ENCODE peak calls at places on chromosome 3, in six cellular contexts. One of them, this sample, is unnamed.

GRCh38 chr3:177622520-177622919 is 425.2 kb upstream of the TBL1XR1 start:
- DNase-seq in B cell: no peak
- DNase-seq in HCT116: no peak
- DNase-seq in cardiac fibroblast: no peak
- DNase-seq in neural crest cell: no peak
- DNase-seq in IMR-90: no peak
- DNase-seq in this sample: no peak

GRCh38 chr3:110307065-110307809 is 764.4 kb upstream of the NECTIN3 start:
- DNase-seq in neural crest cell: no peak
- DNase-seq in B cell: no peak
- DNase-seq in HCT116: no peak
- DNase-seq in cardiac fibroblast: no peak
- DNase-seq in IMR-90: peak; percentile 85
- DNase-seq in this sample: no peak

GRCh38 chr3:123678108-123678511 is 93.3 kb upstream of the HACD2 start:
- DNase-seq in B cell: no peak
- DNase-seq in neural crest cell: no peak
- DNase-seq in IMR-90: peak; percentile 97
- DNase-seq in HCT116: no peak
- DNase-seq in cardiac fibroblast: peak; percentile 61
- DNase-seq in this sample: no peak

GRCh38 chr3:36904641-36905040 is 40.2 kb downstream of the TRANK1 start:
- DNase-seq in HCT116: no peak
- DNase-seq in B cell: no peak
- DNase-seq in neural crest cell: no peak
- DNase-seq in cardiac fibroblast: peak; percentile 49
- DNase-seq in IMR-90: peak; percentile 36
- DNase-seq in this sample: no peak

GRCh38 chr3:48411606-48412374 is 18.1 kb downstream of the PLXNB1 start:
- DNase-seq in cardiac fibroblast: no peak
- DNase-seq in IMR-90: no peak
- DNase-seq in HCT116: no peak
- DNase-seq in B cell: no peak
- DNase-seq in neural crest cell: no peak
- DNase-seq in this sample: peak; percentile 1

GRCh38 chr3:147449669-147450068 is 40.5 kb downstream of the ZIC1 start:
- DNase-seq in IMR-90: no peak
- DNase-seq in neural crest cell: no peak
- DNase-seq in HCT116: no peak
- DNase-seq in B cell: no peak
- DNase-seq in cardiac fibroblast: no peak
- DNase-seq in this sample: no peak

GRCh38 chr3:47410801-47411646 is 30.2 kb downstream of the PTPN23 start:
- DNase-seq in cardiac fibroblast: no peak
- DNase-seq in neural crest cell: no peak
- DNase-seq in B cell: no peak
- DNase-seq in IMR-90: no peak
- DNase-seq in HCT116: no peak
- DNase-seq in this sample: no peak

GRCh38 chr3:72744330-72744729 is 103.9 kb downstream of the SHQ1 start:
- DNase-seq in IMR-90: no peak
- DNase-seq in B cell: no peak
- DNase-seq in neural crest cell: no peak
- DNase-seq in HCT116: no peak
- DNase-seq in cardiac fibroblast: no peak
- DNase-seq in this sample: no peak

GRCh38 chr3:27633224-27633545 is 88.9 kb downstream of the EOMES start:
- DNase-seq in HCT116: no peak
- DNase-seq in IMR-90: peak; percentile 36
- DNase-seq in B cell: peak; percentile 46
- DNase-seq in cardiac fibroblast: peak; percentile 54
- DNase-seq in neural crest cell: no peak
- DNase-seq in this sample: no peak

GRCh38 chr3:102676424-102676823 is 241.6 kb downstream of the ZPLD1 start:
- DNase-seq in B cell: no peak
- DNase-seq in neural crest cell: no peak
- DNase-seq in cardiac fibroblast: no peak
- DNase-seq in IMR-90: no peak
- DNase-seq in HCT116: no peak
- DNase-seq in this sample: no peak

GRCh38 chr3:175208316-175208715 is 349.2 kb downstream of the NAALADL2 start:
- DNase-seq in cardiac fibroblast: peak; percentile 44
- DNase-seq in HCT116: no peak
- DNase-seq in B cell: no peak
- DNase-seq in IMR-90: peak; percentile 48
- DNase-seq in neural crest cell: no peak
- DNase-seq in this sample: no peak

GRCh38 chr3:48016336-48016973 is at the start of gene MAP4:
- DNase-seq in B cell: no peak
- DNase-seq in HCT116: no peak
- DNase-seq in neural crest cell: no peak
- DNase-seq in cardiac fibroblast: peak; percentile 56
- DNase-seq in IMR-90: peak; percentile 34
- DNase-seq in this sample: no peak

GRCh38 chr3:13770390-13771169 is 109.3 kb downstream of the WNT7A start:
- DNase-seq in cardiac fibroblast: no peak
- DNase-seq in HCT116: no peak
- DNase-seq in neural crest cell: no peak
- DNase-seq in B cell: no peak
- DNase-seq in IMR-90: no peak
- DNase-seq in this sample: no peak

GRCh38 chr3:125440559-125440955 is 65.4 kb upstream of the ZNF148 start:
- DNase-seq in HCT116: no peak
- DNase-seq in IMR-90: no peak
- DNase-seq in B cell: no peak
- DNase-seq in cardiac fibroblast: no peak
- DNase-seq in neural crest cell: no peak
- DNase-seq in this sample: no peak

GRCh38 chr3:131053021-131053420 is 26.3 kb downstream of the NEK11 start:
- DNase-seq in cardiac fibroblast: peak; percentile 54
- DNase-seq in B cell: no peak
- DNase-seq in HCT116: no peak
- DNase-seq in neural crest cell: no peak
- DNase-seq in IMR-90: peak; percentile 1
- DNase-seq in this sample: no peak
- TF ChIP-seq CTCF in cardiac fibroblast: peak; percentile 42
- TF ChIP-seq CTCF in B cell: no peak
- TF ChIP-seq CTCF in HCT116: no peak
- TF ChIP-seq CTCF in neural crest cell: peak; percentile 51
- TF ChIP-seq CTCF in IMR-90: peak; percentile 35
- TF ChIP-seq CTCF in this sample: peak; percentile 18

DNA sequence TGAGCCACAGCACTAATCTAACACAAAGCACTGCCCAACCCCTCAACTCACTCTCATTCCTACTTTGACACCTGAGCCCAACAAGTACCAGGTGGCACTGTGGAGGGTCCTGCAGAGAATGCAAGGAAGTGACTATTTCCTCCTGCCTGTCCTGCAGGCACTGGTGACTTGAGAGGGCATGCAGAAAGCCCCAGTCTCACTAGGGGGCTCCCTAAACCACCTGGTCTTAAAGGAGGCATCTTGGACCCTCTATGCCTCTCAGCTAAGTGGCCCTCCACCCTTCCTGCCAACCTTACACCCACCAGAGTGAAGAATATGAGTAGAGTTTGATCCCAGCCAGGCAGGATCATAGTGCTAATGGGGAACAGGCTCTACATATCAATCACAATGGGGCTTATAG is 15.2 kb downstream of the TRAIP start:
- DNase-seq in neural crest cell: peak; percentile 30
- DNase-seq in IMR-90: no peak
- DNase-seq in HCT116: peak; percentile 33
- DNase-seq in B cell: no peak
- DNase-seq in cardiac fibroblast: peak; percentile 39
- DNase-seq in this sample: peak; percentile 60
- TF ChIP-seq CTCF in neural crest cell: peak; percentile 43
- TF ChIP-seq CTCF in IMR-90: peak; percentile 35
- TF ChIP-seq CTCF in HCT116: peak; percentile 69
- TF ChIP-seq CTCF in B cell: no peak
- TF ChIP-seq CTCF in cardiac fibroblast: peak; percentile 43
- TF ChIP-seq CTCF in this sample: peak; percentile 20

GRCh38 chr3:127820221-127820870 is 2.0 kb downstream of the MGLL start:
- DNase-seq in cardiac fibroblast: peak; percentile 21
- DNase-seq in HCT116: no peak
- DNase-seq in B cell: no peak
- DNase-seq in IMR-90: peak; percentile 46
- DNase-seq in neural crest cell: no peak
- DNase-seq in this sample: no peak
- TF ChIP-seq CTCF in cardiac fibroblast: peak; percentile 36
- TF ChIP-seq CTCF in HCT116: peak; percentile 41
- TF ChIP-seq CTCF in B cell: no peak
- TF ChIP-seq CTCF in IMR-90: peak; percentile 31
- TF ChIP-seq CTCF in neural crest cell: peak; percentile 29
- TF ChIP-seq CTCF in this sample: no peak

GRCh38 chr3:11271986-11272904 is at the start of gene ATG7:
- DNase-seq in B cell: peak; percentile 96
- DNase-seq in cardiac fibroblast: peak; percentile 98
- DNase-seq in neural crest cell: peak; percentile 95
- DNase-seq in HCT116: peak; percentile 87
- DNase-seq in IMR-90: peak; percentile 96
- DNase-seq in this sample: peak; percentile 98
- TF ChIP-seq CTCF in B cell: no peak
- TF ChIP-seq CTCF in cardiac fibroblast: no peak
- TF ChIP-seq CTCF in neural crest cell: no peak
- TF ChIP-seq CTCF in HCT116: no peak
- TF ChIP-seq CTCF in IMR-90: no peak
- TF ChIP-seq CTCF in this sample: no peak

This sample was measured in glutamatergic neuron.